ENCODE peak calls at places on chromosomes 7 and 10, in six cellular contexts. F is astrocyte of the cerebellum, B is PC-3, I is heart left ventricle, Q is endothelial cell of umbilical vein, S is choroid plexus epithelial cell. M is an unnamed sample.

GRCh38 chr7:28505014-28505413 is 92.7 kb downstream of the CREB5 start:
- DNase-seq in F (no peak), B (no peak), I (no peak), Q (no peak), S (no peak), M (no peak)

GRCh38 chr7:106417273-106417902 is 132.6 kb upstream of the NAMPT start:
- DNase-seq in F (no peak), B (peak), I (no peak), Q (peak), S (peak), M (no peak)

GRCh38 chr10:69344591-69345244 is 66.4 kb downstream of the HK1 start:
- DNase-seq in F (no peak), B (no peak), I (no peak), Q (no peak), S (no peak), M (no peak)

GRCh38 chr7:44121761-44122420 is 1.5 kb downstream of the POLD2 start:
- DNase-seq in F (no peak), B (no peak), I (no peak), Q (no peak), S (no peak), M (no peak)

GRCh38 chr7:2260820-2261219 is 18.8 kb downstream of the NUDT1 start:
- DNase-seq in F (no peak), B (peak), I (no peak), Q (no peak), S (peak), M (no peak)

GRCh38 chr10:100999742-101000601 is at the start of gene LZTS2:
- DNase-seq in F (no peak), B (no peak), I (no peak), Q (peak), S (no peak), M (no peak)

GRCh38 chr7:139034336-139034735 is 1.5 kb downstream of the ZC3HAV1L start:
- DNase-seq in F (no peak), B (peak), I (no peak), Q (no peak), S (no peak), M (no peak)

GRCh38 chr10:115093286-115093775 is at the start of gene ATRNL1:
- DNase-seq in F (no peak), B (no peak), I (peak), Q (no peak), S (no peak), M (no peak)

GRCh38 chr7:1085910-1086421 is 1.9 kb upstream of the GPER1 start:
- DNase-seq in F (no peak), B (peak), I (no peak), Q (peak), S (no peak), M (no peak)

DNA sequence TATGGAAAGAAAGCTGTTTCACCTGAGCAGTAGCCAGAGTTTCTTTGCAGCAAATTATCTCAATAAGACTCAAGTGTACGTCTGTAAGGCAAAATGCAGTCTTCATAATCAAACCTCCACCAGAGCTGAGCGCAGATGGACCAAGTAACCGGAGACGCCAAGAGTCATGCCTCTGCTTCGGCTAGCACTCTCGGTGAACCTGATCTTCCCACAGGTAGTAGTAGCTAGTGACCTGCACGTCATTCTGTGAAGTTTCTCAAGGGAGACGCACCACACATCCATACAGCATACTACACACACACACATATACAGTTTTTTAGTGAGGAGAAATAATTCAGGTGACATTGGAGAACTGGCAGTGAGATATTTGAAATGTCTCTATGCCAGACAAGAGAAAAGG is 357.0 kb downstream of the CRPPA start:
- DNase-seq in F (no peak), B (no peak), I (no peak), Q (no peak), S (no peak), M (no peak)
- H3K4me3 ChIP-seq in F (no peak), B (no peak), I (no peak), Q (no peak), S (no peak), M (no peak)

GRCh38 chr10:96999337-96999736 is 167.2 kb downstream of the LCOR start:
- DNase-seq in F (no peak), B (no peak), I (no peak), Q (no peak), S (no peak), M (no peak)

GRCh38 chr10:97001183-97001991 is 169.3 kb downstream of the LCOR start:
- DNase-seq in F (no peak), B (no peak), I (no peak), Q (no peak), S (no peak), M (no peak)

GRCh38 chr10:97002670-97003069 is 170.6 kb downstream of the LCOR start:
- DNase-seq in F (no peak), B (no peak), I (no peak), Q (no peak), S (no peak), M (no peak)

GRCh38 chr10:96999987-97000386 is 167.9 kb downstream of the LCOR start:
- DNase-seq in F (no peak), B (no peak), I (no peak), Q (no peak), S (no peak), M (no peak)

DNA sequence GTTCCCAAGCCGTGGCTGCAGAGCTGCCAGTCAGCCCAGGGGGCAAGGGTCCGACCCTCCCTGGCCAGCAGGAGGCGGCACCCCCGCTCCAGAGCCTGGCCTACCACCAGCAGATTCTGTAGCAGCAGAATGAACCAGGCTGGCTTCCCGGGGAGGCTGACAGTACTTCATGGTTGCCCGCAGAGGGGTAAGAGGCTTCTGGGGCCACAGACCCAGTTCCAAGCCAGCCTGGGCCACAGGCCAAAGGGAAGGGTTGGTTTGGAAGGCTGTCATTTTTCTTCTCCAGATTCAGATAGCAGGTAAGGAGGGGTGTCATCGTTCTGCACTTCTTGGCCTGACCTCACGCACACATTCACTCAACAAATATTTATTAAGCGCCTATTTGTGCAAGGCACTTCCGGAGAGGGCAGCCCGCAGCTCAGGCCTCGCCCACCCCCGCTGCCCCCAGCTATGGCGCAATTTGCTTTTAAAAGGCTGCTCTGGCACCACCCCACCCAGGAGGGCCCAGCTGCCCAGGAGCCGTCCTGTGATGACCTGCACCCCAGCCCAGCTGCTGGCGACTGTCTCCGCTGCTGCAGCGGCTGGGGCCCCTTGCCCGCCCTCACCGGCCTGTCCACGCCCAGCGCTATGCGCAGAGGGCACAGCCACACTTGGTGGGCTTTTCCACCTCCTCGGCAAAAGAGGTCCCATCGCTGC is 168.5 kb downstream of the LCOR start:
- DNase-seq in F (no peak), B (peak), I (no peak), Q (no peak), S (no peak), M (no peak)
- TF ChIP-seq CTCF in F (no peak), B (no peak), I (no peak), Q (no peak), S (no peak), M (no peak)

DNA sequence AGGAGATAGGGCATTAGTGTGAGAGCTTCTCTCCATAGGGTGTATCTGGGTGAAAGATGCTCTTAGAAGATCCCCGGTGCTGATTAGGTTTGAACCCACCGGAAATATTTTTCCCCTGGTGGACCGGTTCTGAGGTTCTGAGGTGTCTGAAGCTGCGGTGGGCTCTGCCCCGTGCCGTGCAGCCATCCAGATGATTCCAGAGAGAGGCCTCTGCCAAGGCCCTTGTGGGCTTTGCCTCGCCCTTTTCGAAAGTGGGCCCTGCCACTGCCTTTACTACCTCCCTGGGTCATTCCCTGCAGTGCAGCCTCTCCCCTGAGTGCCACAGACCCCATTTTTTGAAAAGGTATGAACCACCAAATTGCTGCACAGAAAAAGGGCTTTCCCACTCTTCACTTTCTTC is 2.8 kb downstream of the GIMAP8 start:
- DNase-seq in F (no peak), B (no peak), I (no peak), Q (no peak), S (no peak), M (no peak)
- H3K4me3 ChIP-seq in F (no peak), B (no peak), I (peak), Q (no peak), S (no peak), M (no peak)

GRCh38 chr10:127755758-127756157 is 18.8 kb downstream of the FOXI2 start:
- DNase-seq in F (no peak), B (no peak), I (no peak), Q (no peak), S (peak), M (no peak)
- TF ChIP-seq CTCF in F (no peak), B (no peak), I (no peak), Q (no peak), S (peak), M (no peak)

GRCh38 chr10:72218756-72219155 is 2.7 kb upstream of the ASCC1 start:
- DNase-seq in F (no peak), B (no peak), I (no peak), Q (no peak), S (no peak), M (no peak)
- H3K4me3 ChIP-seq in F (no peak), B (no peak), I (no peak), Q (no peak), S (no peak), M (no peak)

GRCh38 chr10:12938271-12938670 is 63.2 kb downstream of the CCDC3 start:
- DNase-seq in F (peak), B (no peak), I (no peak), Q (no peak), S (no peak), M (no peak)
- TF ChIP-seq CTCF in F (no peak), B (no peak), I (no peak), Q (no peak), S (no peak), M (no peak)

M was measured in HFF-Myc.